ENCODE peak calls at places on chromosomes 6 and 20, in seven cellular contexts. Q is Peyer's patch, Z is IMR-90, C is A549, B is ovary, S is body of pancreas, U is right lobe of liver. A is an unnamed sample.
A peak's percentile ranks its signal among the peaks of the same experiment; 100 is the strongest.

GRCh38 chr6:106974337-106974998 is at the start of gene CD24:
- DNase-seq in Q (peak; percentile 87), Z (no peak), C (peak; percentile 36), B (no peak), S (peak; percentile 92), U (peak; percentile 50), A (no peak)

GRCh38 chr20:7924692-7925091 is 15.6 kb downstream of the HAO1 start:
- DNase-seq in Q (no peak), Z (peak; percentile 97), C (no peak), B (no peak), S (no peak), U (no peak), A (no peak)

GRCh38 chr6:16698163-16698533 is 63.1 kb downstream of the ATXN1 start:
- DNase-seq in Q (no peak), Z (no peak), C (no peak), B (no peak), S (no peak), U (no peak), A (no peak)

GRCh38 chr20:64024141-64024990 is 11.6 kb upstream of the C20orf204 start:
- DNase-seq in Q (peak; percentile 73), Z (no peak), C (no peak), B (no peak), S (no peak), U (peak; percentile 86), A (no peak)

GRCh38 chr6:49269190-49269589 is 193.9 kb downstream of the MMUT start:
- DNase-seq in Q (no peak), Z (peak; percentile 2), C (no peak), B (no peak), S (no peak), U (no peak), A (peak; percentile 24)

GRCh38 chr20:62902926-62903615 is 23.2 kb downstream of the DIDO1 start:
- DNase-seq in Q (no peak), Z (peak; percentile 83), C (no peak), B (no peak), S (no peak), U (no peak), A (peak; percentile 69)

GRCh38 chr6:3389390-3390167 is 67.3 kb downstream of the SLC22A23 start:
- DNase-seq in Q (peak; percentile 42), Z (peak; percentile 16), C (no peak), B (peak; percentile 64), S (no peak), U (peak; percentile 70), A (no peak)

GRCh38 chr20:38208088-38208487 is 43.0 kb upstream of the TGM2 start:
- DNase-seq in Q (peak; percentile 5), Z (no peak), C (no peak), B (no peak), S (no peak), U (peak; percentile 23), A (no peak)

GRCh38 chr20:2137552-2138201 is 36.0 kb downstream of the STK35 start:
- DNase-seq in Q (no peak), Z (peak; percentile 96), C (no peak), B (no peak), S (no peak), U (no peak), A (peak; percentile 72)

GRCh38 chr6:15474196-15474595 is 188.6 kb downstream of the DTNBP1 start:
- DNase-seq in Q (no peak), Z (peak; percentile 70), C (no peak), B (no peak), S (no peak), U (no peak), A (no peak)

GRCh38 chr20:31494131-31494530 is 19.0 kb downstream of the REM1 start:
- DNase-seq in Q (no peak), Z (peak; percentile 41), C (peak; percentile 43), B (no peak), S (peak; percentile 33), U (no peak), A (peak; percentile 50)

GRCh38 chr20:63617092-63617875 is 9.6 kb downstream of the GMEB2 start:
- DNase-seq in Q (no peak), Z (no peak), C (no peak), B (no peak), S (no peak), U (no peak), A (no peak)

GRCh38 chr6:138539882-138540281 is 40.6 kb upstream of the NHSL1 start:
- DNase-seq in Q (no peak), Z (peak; percentile 38), C (no peak), B (no peak), S (no peak), U (no peak), A (no peak)

GRCh38 chr20:22333885-22334545 is 250.4 kb downstream of the FOXA2 start:
- DNase-seq in Q (peak; percentile 64), Z (peak; percentile 47), C (peak; percentile 96), B (no peak), S (peak; percentile 74), U (peak; percentile 64), A (peak; percentile 58)

GRCh38 chr6:65450451-65450850 is 256.6 kb downstream of the EYS start:
- DNase-seq in Q (no peak), Z (no peak), C (no peak), B (no peak), S (no peak), U (no peak), A (no peak)

GRCh38 chr6:37987008-37987407 is 167.5 kb downstream of the ZFAND3 start:
- DNase-seq in Q (no peak), Z (peak; percentile 60), C (peak; percentile 4), B (no peak), S (no peak), U (no peak), A (peak; percentile 20)

GRCh38 chr6:5665173-5665572 is 341.6 kb downstream of the NRN1 start:
- DNase-seq in Q (peak; percentile 76), Z (no peak), C (no peak), B (no peak), S (no peak), U (no peak), A (no peak)

GRCh38 chr20:17536944-17537444 is 5.8 kb upstream of the BFSP1 start:
- DNase-seq in Q (peak; percentile 82), Z (peak; percentile 76), C (peak; percentile 97), B (peak; percentile 65), S (peak; percentile 84), U (peak; percentile 69), A (no peak)

GRCh38 chr6:79201127-79201526 is 33.4 kb downstream of the HMGN3 start:
- DNase-seq in Q (no peak), Z (no peak), C (no peak), B (no peak), S (no peak), U (no peak), A (no peak)

GRCh38 chr6:131976545-131977061 is 25.4 kb upstream of the CCN2 start:
- DNase-seq in Q (no peak), Z (peak; percentile 38), C (no peak), B (no peak), S (no peak), U (peak; percentile 60), A (no peak)

GRCh38 chr6:73203098-73203497 is 22.2 kb downstream of the KHDC1L start:
- DNase-seq in Q (no peak), Z (peak; percentile 40), C (no peak), B (no peak), S (no peak), U (no peak), A (no peak)

GRCh38 chr6:13915566-13916229 is 9.1 kb upstream of the RNF182 start:
- DNase-seq in Q (no peak), Z (no peak), C (no peak), B (no peak), S (no peak), U (no peak), A (no peak)
- TF ChIP-seq POLR2A in Q (no peak), Z (no peak), C (no peak), B (no peak), S (no peak), U (no peak), A (no peak)

GRCh38 chr20:330233-331149 is 5.1 kb downstream of the SOX12 start:
- DNase-seq in Q (peak; percentile 77), Z (peak; percentile 66), C (peak; percentile 88), B (peak; percentile 53), S (peak; percentile 66), U (no peak), A (peak; percentile 72)

GRCh38 chr20:327946-328563 is 2.7 kb downstream of the SOX12 start:
- DNase-seq in Q (no peak), Z (peak; percentile 20), C (no peak), B (peak; percentile 46), S (no peak), U (no peak), A (no peak)

GRCh38 chr20:329851-330232 is 4.5 kb downstream of the SOX12 start:
- DNase-seq in Q (no peak), Z (no peak), C (no peak), B (no peak), S (no peak), U (no peak), A (no peak)

GRCh38 chr20:328596-329324 is 3.4 kb downstream of the SOX12 start:
- DNase-seq in Q (no peak), Z (no peak), C (no peak), B (no peak), S (peak; percentile 33), U (no peak), A (no peak)

DNA sequence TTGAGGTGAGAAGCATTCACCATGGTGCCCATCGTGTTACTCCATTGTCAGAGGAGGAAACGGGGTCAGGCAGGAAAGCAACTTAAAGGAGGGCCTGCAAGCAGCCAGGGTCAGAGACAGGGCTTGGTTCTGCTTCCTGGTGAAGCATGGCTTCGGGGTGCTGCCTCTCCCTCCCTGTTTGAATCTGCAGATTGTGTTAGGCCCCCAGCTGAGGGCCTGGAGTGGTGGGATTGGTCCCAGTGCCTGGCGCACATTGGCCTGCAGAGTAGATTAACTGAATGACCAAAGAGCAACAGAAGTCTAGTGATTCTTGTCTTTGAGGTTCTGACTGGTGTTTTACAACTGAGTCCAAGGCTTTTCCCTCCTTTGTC is 4.0 kb downstream of the SOX12 start:
- DNase-seq in Q (no peak), Z (no peak), C (no peak), B (no peak), S (no peak), U (no peak), A (no peak)
- TF ChIP-seq POLR2A in Q (no peak), Z (no peak), C (no peak), B (no peak), S (no peak), U (no peak), A (no peak)

GRCh38 chr6:128062882-128063603 is 162.2 kb upstream of the THEMIS start:
- DNase-seq in Q (no peak), Z (peak; percentile 31), C (no peak), B (no peak), S (no peak), U (no peak), A (no peak)
- TF ChIP-seq POLR2A in Q (no peak), Z (no peak), C (no peak), B (no peak), S (no peak), U (no peak), A (no peak)

DNA sequence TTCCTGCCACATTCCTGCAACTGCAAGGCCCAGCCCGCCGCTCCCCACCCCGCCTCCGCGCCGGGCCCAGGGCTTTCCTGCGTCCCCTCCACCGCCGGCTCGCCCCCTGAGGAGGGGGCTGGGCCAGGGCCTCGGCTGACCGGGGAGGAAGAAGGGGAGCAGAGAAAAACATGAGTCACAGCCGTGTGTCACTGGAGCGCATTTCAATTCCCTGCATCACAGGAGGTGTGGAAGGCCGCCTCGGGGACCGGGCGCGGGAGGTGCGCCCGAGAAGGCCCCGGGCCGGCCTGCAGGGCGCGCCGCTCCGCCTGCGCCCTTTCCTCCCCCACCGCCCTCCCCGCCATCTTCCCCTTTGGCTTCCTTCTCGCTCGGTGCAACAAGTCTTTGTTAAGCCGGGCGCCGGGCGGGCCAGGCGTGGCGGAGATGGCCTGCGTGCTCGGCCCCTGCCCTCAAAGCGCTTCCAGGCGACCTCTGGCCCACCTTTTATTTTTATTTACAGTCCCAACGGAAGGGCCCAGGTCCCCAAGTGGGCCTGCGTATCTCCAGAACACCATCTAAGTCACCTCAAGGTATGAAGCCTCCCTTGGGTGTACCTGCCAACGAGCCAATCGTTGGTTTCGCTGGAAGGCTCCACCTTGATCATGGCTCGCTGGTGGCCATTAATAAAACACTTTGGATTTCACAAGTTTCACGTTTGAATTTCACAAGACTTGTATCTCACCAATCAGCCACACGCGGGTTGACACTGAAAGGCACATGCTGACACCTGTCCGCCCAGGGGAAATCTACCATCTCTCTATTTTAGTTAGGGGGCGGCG is 859 bp upstream of the HMGA1 start:
- DNase-seq in Q (peak; percentile 80), Z (peak; percentile 92), C (peak; percentile 58), B (peak; percentile 59), S (peak; percentile 32), U (peak; percentile 73), A (peak; percentile 40)
- TF ChIP-seq POLR2A in Q (peak; percentile 56), Z (peak; percentile 82), C (peak; percentile 21), B (no peak), S (peak; percentile 12), U (no peak), A (no peak)